ENCODE peak calls at places on chromosomes 5 and 9, in six cellular contexts. O is HCT116; L is mucosa of descending colon; K is CD8-positive, alpha-beta T cell; Z is astrocyte; A is adrenal gland. Y is an unnamed sample.
A peak's percentile ranks its signal among the peaks of the same experiment; 100 is the strongest.

GRCh38 chr9:130034570-130034969 is 8.4 kb downstream of the FNBP1 start:
- DNase-seq in O (no peak), L (no peak), K (no peak), Z (peak; percentile 75), A (peak; percentile 26), Y (peak; percentile 75)

GRCh38 chr9:114737118-114737517 is 55.1 kb upstream of the TEX48 start:
- DNase-seq in O (no peak), L (no peak), K (no peak), Z (no peak), A (no peak), Y (no peak)

GRCh38 chr5:115961413-115962238 is 649 bp upstream of the LVRN start:
- DNase-seq in O (no peak), L (no peak), K (no peak), Z (no peak), A (no peak), Y (no peak)

GRCh38 chr5:1732955-1733354 is 66.7 kb downstream of the MRPL36 start:
- DNase-seq in O (no peak), L (no peak), K (no peak), Z (no peak), A (no peak), Y (no peak)

GRCh38 chr5:126003309-126003708 is 419.9 kb upstream of the GRAMD2B start:
- DNase-seq in O (no peak), L (no peak), K (no peak), Z (peak; percentile 95), A (peak; percentile 29), Y (peak; percentile 11)

GRCh38 chr5:73228052-73228451 is 55.1 kb downstream of the TMEM174 start:
- DNase-seq in O (no peak), L (no peak), K (no peak), Z (no peak), A (no peak), Y (no peak)

GRCh38 chr5:2634399-2635176 is 116.9 kb downstream of the IRX2 start:
- DNase-seq in O (no peak), L (no peak), K (no peak), Z (no peak), A (no peak), Y (no peak)

GRCh38 chr9:125906144-125906543 is 159.0 kb downstream of the PBX3 start:
- DNase-seq in O (no peak), L (no peak), K (no peak), Z (peak; percentile 82), A (no peak), Y (no peak)

GRCh38 chr9:137025120-137025966 is 2.7 kb downstream of the ABCA2 start:
- DNase-seq in O (no peak), L (peak; percentile 83), K (peak; percentile 49), Z (no peak), A (no peak), Y (peak; percentile 44)

GRCh38 chr9:26856413-26857032 is 36.1 kb downstream of the CAAP1 start:
- DNase-seq in O (peak; percentile 56), L (no peak), K (no peak), Z (peak; percentile 15), A (peak; percentile 35), Y (peak; percentile 75)

GRCh38 chr9:79104216-79104615 is 467.5 kb upstream of the TLE4 start:
- DNase-seq in O (no peak), L (no peak), K (no peak), Z (peak; percentile 67), A (no peak), Y (no peak)

GRCh38 chr5:15463231-15463630 is 36.7 kb upstream of the FBXL7 start:
- DNase-seq in O (no peak), L (no peak), K (no peak), Z (peak; percentile 3), A (peak; percentile 16), Y (peak; percentile 29)

DNA sequence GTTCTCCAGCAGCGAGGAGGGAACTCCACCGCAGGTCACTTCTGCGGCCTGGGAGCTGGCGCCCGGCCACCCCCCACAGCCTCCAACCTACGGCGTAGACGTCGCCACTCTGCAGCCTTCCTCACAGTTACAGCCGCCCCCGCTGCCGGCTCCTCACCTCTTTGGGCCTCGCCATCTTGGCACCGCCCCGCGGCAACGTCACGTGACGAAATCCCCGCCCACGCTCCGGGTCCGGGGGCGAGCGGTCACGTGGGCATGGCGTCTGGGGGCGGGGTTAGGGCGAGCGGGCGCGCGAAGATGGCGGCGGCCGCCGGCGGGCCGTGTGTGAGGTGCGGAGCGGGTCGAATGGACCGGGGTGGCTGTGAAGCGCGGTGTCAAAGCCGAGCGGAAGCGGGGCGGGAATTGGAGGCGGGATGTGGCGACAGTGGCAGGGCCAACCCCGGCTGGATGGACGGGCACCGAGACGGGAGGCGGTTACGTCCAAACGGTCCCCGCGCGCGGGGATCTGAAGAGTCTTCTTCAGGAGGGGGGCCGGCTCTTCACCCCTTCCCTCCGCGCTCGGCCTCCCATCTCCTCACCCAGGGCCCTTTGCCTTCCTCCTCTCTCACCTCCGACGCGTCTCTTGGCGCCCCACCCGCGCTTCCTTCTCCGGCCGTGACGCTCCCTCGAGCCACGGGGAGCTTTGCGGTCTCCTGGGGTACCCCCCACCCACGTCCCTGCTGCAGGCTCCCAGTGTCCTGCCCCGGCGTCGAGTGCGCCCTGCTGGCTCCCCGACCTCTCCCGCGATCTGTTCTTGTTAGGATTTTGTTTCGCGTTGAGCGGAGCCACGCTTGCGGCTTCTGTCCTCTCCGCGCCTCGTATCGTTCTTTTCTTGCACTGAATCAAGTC is at the start of the genes DOLK and NUP188:
- DNase-seq in O (peak; percentile 66), L (peak; percentile 97), K (peak; percentile 100), Z (peak; percentile 77), A (peak; percentile 96), Y (peak; percentile 73)
- H3K4me3 ChIP-seq in O (peak within 1 kb of the TSS; percentile 100), L (peak within 1 kb of the TSS; percentile 76), K (peak within 1 kb of the TSS; percentile 93), Z (peak within 1 kb of the TSS; percentile 86), A (peak within 1 kb of the TSS; percentile 83), Y (peak within 1 kb of the TSS; percentile 87)

GRCh38 chr5:120717381-120717780 is 253.3 kb downstream of the PRR16 start:
- DNase-seq in O (no peak), L (no peak), K (no peak), Z (no peak), A (no peak), Y (no peak)
- TF ChIP-seq CTCF in O (no peak), L (no peak), K (no peak), Z (no peak), A (no peak), Y (no peak)

DNA sequence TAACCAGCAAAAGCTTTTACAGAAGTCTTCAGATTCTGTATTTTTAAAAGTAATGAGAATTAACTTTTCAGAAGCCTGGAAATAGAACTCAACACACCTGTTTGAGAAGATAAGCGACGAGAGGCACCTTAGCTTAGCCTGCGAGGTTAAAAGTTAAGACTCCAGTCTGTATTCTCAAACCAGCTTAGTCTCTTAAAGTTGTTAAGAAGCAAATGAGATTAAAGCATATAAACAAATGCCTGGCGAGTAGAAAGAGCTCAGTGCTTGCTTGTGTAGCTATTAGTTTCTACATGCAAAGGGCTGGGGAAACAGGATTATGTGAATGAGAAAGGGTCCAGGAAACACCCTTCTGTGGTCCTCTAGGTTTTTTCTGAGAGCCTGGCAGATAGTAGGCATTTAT is 51.7 kb downstream of the MTAP start:
- DNase-seq in O (no peak), L (no peak), K (no peak), Z (no peak), A (no peak), Y (no peak)
- H3K36me3 ChIP-seq in O (peaks cover 82% of the 10 kb centered on the region), L (no peaks in the 10 kb centered on the region), K (peaks cover 18% of the 10 kb centered on the region), Z (peaks cover 45% of the 10 kb centered on the region), A (no peaks in the 10 kb centered on the region), Y (peaks cover 9% of the 10 kb centered on the region)

DNA sequence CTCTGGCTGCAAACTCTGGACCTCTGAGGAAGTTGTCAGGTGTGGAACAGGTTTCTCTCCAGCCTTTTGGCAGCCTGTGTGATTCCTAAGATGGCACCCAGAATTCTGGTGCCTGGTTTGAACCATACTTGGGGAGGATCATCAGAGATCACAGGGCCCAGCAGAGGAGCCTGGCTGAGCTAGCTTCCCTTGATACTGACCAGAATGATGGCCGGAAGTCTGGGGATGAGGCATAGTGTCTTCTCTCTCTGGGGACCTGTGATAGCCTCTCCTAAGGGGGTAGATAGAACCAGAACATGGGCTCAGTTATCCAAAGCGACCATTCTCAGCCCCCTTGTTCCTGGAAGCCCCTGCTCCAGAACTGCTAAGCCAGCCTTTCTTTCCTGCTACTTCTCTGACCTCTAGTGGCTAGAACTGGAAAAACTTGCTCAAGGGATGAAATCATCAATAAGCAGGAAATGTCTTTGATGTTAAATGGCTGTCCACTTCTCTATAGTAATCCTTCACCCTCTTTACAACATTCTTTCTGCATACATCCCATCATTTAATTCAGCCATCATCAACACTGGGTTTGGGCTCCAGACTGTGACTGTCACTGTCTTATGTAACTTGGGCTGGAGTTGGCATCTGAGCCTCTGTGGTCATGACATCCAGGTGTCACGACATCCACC is 55.1 kb downstream of the C9orf152 start:
- DNase-seq in O (peak; percentile 27), L (no peak), K (no peak), Z (no peak), A (no peak), Y (peak; percentile 61)
- H3K4me3 ChIP-seq in O (no peak overlapping the region), L (no peak overlapping the region), K (no peak overlapping the region), Z (no peak overlapping the region), A (no peak overlapping the region), Y (no peak overlapping the region)

Y was measured in bronchial epithelial cell.